ENCODE peak calls at places on chromosomes 13 and 19, in six cellular contexts. B is cardiac muscle cell; Y is stimulated activated CD4-positive, alpha-beta T cell treated with anti-CD3 and anti-CD28 coated beads, TNF-alpha, amount 100 ng/mL, for 1 hour; Z is hepatic stellate cell; K is amniotic stem cell; L is stimulated activated CD8-positive, alpha-beta memory T cell treated with anti-CD3 and anti-CD28 coated beads, Interleukin-15, amount 100 ng/mL, for 4 hours. O is an unnamed sample.

GRCh38 chr13:23667750-23668149 is 97.5 kb downstream of the TNFRSF19 start:
- DNase-seq in B (no peak), K (no peak), Z (no peak), Y (no peak), L (no peak), O (no peak)

GRCh38 chr13:77599351-77599750 is 63.8 kb downstream of the SCEL start:
- DNase-seq in L (no peak), Z (no peak), B (no peak), K (no peak), Y (no peak), O (no peak)

GRCh38 chr13:26973946-26974345 is 197.7 kb downstream of the USP12 start:
- DNase-seq in Y (no peak), B (no peak), Z (no peak), K (no peak), L (no peak), O (no peak)

GRCh38 chr19:873084-874019 is 13.9 kb downstream of the CFD start:
- DNase-seq in B (peak), L (peak), Z (peak), K (no peak), Y (peak), O (no peak)

GRCh38 chr13:106573279-106573831 is 5.4 kb upstream of the ARGLU1 start:
- DNase-seq in K (no peak), L (no peak), Z (no peak), Y (no peak), B (no peak), O (no peak)

GRCh38 chr19:52778811-52779210 is 7.8 kb downstream of the ZNF600 start:
- DNase-seq in Y (no peak), L (peak), B (no peak), K (no peak), Z (no peak), O (no peak)

GRCh38 chr19:37935341-37935740 is 28.3 kb downstream of the SIPA1L3 start:
- DNase-seq in Z (no peak), L (no peak), B (no peak), K (no peak), Y (no peak), O (no peak)

GRCh38 chr13:44902793-44903192 is 86.5 kb downstream of the NUFIP1 start:
- DNase-seq in Z (no peak), Y (no peak), L (no peak), B (no peak), K (no peak), O (no peak)

GRCh38 chr19:17755977-17756670 is 4.8 kb downstream of the FCHO1 start:
- DNase-seq in K (no peak), Y (no peak), B (peak), Z (no peak), L (no peak), O (no peak)

GRCh38 chr13:39417643-39418042 is 185.3 kb downstream of the LHFPL6 start:
- DNase-seq in Z (peak), B (no peak), L (no peak), Y (no peak), K (no peak), O (no peak)

GRCh38 chr19:38730731-38731589 is 13.3 kb downstream of the CAPN12 start:
- DNase-seq in Y (no peak), Z (no peak), B (no peak), K (no peak), L (no peak), O (no peak)

GRCh38 chr19:48963371-48964204 is 1.5 kb upstream of the FTL start:
- DNase-seq in K (peak), Y (no peak), L (peak), B (peak), Z (peak), O (no peak)

GRCh38 chr19:2270157-2270571 is 11.8 kb downstream of the PEAK3 start:
- DNase-seq in K (no peak), Y (no peak), Z (peak), L (no peak), B (no peak), O (no peak)

GRCh38 chr13:101639711-101640110 is 187.2 kb downstream of the ITGBL1 start:
- DNase-seq in K (no peak), Z (no peak), L (no peak), Y (no peak), B (no peak), O (no peak)

GRCh38 chr19:36245210-36246005 is 30.5 kb downstream of the ZNF146 start:
- DNase-seq in B (no peak), K (no peak), Y (no peak), L (no peak), Z (no peak), O (no peak)

GRCh38 chr13:113437408-113438010 is 15.8 kb downstream of the ADPRHL1 start:
- DNase-seq in Y (no peak), B (no peak), Z (peak), L (no peak), K (no peak), O (no peak)

GRCh38 chr13:23921451-23921888 is 24.2 kb upstream of the C1QTNF9B start:
- DNase-seq in Y (no peak), Z (no peak), B (peak), L (no peak), K (peak), O (no peak)

GRCh38 chr19:58450836-58451357 is 525 bp upstream of the ZNF324B start:
- DNase-seq in Y (no peak), Z (no peak), B (no peak), L (no peak), K (no peak), O (no peak)

GRCh38 chr19:13718733-13719132 is 45.6 kb upstream of the MRI1 start:
- DNase-seq in Y (no peak), B (peak), K (peak), L (no peak), Z (peak), O (no peak)

GRCh38 chr13:46641274-46642081 is 88.5 kb downstream of the LRCH1 start:
- DNase-seq in L (no peak), Y (no peak), K (no peak), B (no peak), Z (peak), O (no peak)

GRCh38 chr19:18161691-18162039 is 8.7 kb downstream of the PIK3R2 start:
- DNase-seq in Y (no peak), K (no peak), B (no peak), L (no peak), Z (no peak), O (no peak)

GRCh38 chr19:4375620-4376228 is 24.6 kb downstream of the SH3GL1 start:
- DNase-seq in Y (no peak), L (no peak), Z (peak), K (no peak), B (no peak), O (no peak)